ENCODE peak calls at places on chromosomes 12 and 14, in six cellular contexts. M is suprapubic skin, Y is astrocyte of the hippocampus, K is NCI-H1417, W is GM23338, X is T-helper 1 cell. B is an unnamed sample.

GRCh38 chr12:54022960-54023884 is 5.0 kb upstream of the HOXC6 start:
- DNase-seq in M (no peak), Y (no peak), K (no peak), W (no peak), X (no peak), B (no peak)

GRCh38 chr12:110640275-110641025 is 26.5 kb downstream of the TCTN1 start:
- DNase-seq in M (no peak), Y (no peak), K (no peak), W (no peak), X (no peak), B (no peak)

GRCh38 chr12:45893240-45893639 is 97.1 kb downstream of the SCAF11 start:
- DNase-seq in M (no peak), Y (no peak), K (no peak), W (peak), X (no peak), B (no peak)

GRCh38 chr14:78921856-78922255 is 751.7 kb downstream of the NRXN3 start:
- DNase-seq in M (no peak), Y (peak), K (no peak), W (no peak), X (no peak), B (no peak)

GRCh38 chr14:66056268-66056907 is 429.8 kb upstream of the CCDC196 start:
- DNase-seq in M (no peak), Y (no peak), K (no peak), W (no peak), X (no peak), B (no peak)

GRCh38 chr12:65825573-65826512 is 1.6 kb downstream of the HMGA2 start:
- DNase-seq in M (no peak), Y (peak), K (no peak), W (peak), X (no peak), B (no peak)

GRCh38 chr12:123723011-123723410 is 10.9 kb downstream of the ATP6V0A2 start:
- DNase-seq in M (no peak), Y (no peak), K (no peak), W (no peak), X (no peak), B (no peak)

GRCh38 chr12:100141666-100141997 is 1.0 kb downstream of the BLTP3B start:
- DNase-seq in M (no peak), Y (peak), K (peak), W (no peak), X (no peak), B (no peak)

GRCh38 chr14:49970474-49971147 is 77.7 kb downstream of the ARF6 start:
- DNase-seq in M (no peak), Y (peak), K (peak), W (no peak), X (no peak), B (no peak)

GRCh38 chr14:50541159-50541567 is 8.8 kb upstream of the MAP4K5 start:
- DNase-seq in M (no peak), Y (no peak), K (no peak), W (no peak), X (no peak), B (no peak)

B was measured in memory B cell.